ENCODE peak calls at places on chromosomes 12 and 14, in seven cellular contexts. R is H9; U is stimulated activated CD4-positive, alpha-beta T cell treated with anti-CD3 and anti-CD28 coated beads, Interleukin-4, amount 100 ng/mL, for 24 hours; P is thoracic aorta; H is right cardiac atrium; K is PC-3; T is colonic mucosa. W is an unnamed sample.

GRCh38 chr14:92686763-92687427 is 61.5 kb downstream of the LGMN start:
- DNase-seq in T (peak), U (peak), R (peak), P (no peak), K (peak), H (peak), W (peak)

GRCh38 chr12:88553941-88554658 is 26.2 kb downstream of the KITLG start:
- DNase-seq in R (no peak), U (no peak), H (no peak), T (no peak), P (no peak), K (peak), W (peak)

GRCh38 chr14:99260652-99261551 is 11.1 kb downstream of the BCL11B start:
- DNase-seq in H (no peak), T (no peak), P (no peak), K (no peak), R (no peak), U (peak), W (no peak)

GRCh38 chr12:109433618-109434017 is 43.5 kb downstream of the KCTD10 start:
- DNase-seq in U (no peak), K (no peak), R (peak), T (no peak), P (no peak), H (no peak), W (no peak)

GRCh38 chr12:27462151-27462694 is 15.7 kb downstream of the SMCO2 start:
- DNase-seq in K (peak), P (no peak), T (no peak), R (no peak), H (no peak), U (no peak), W (no peak)

GRCh38 chr12:18932715-18933114 is 194.8 kb downstream of the CAPZA3 start:
- DNase-seq in H (no peak), T (no peak), K (no peak), P (no peak), U (no peak), R (no peak), W (no peak)

GRCh38 chr12:101567918-101568317 is 26.9 kb upstream of the MYBPC1 start:
- DNase-seq in R (no peak), H (no peak), K (no peak), P (no peak), T (no peak), U (no peak), W (no peak)

GRCh38 chr12:54199034-54199433 is 10.2 kb upstream of the SMUG1 start:
- DNase-seq in T (no peak), R (no peak), H (no peak), K (no peak), U (no peak), P (no peak), W (no peak)

GRCh38 chr12:52132754-52133161 is 53.3 kb downstream of the SMIM41 start:
- DNase-seq in U (no peak), T (no peak), K (no peak), H (no peak), R (no peak), P (no peak), W (peak)

GRCh38 chr14:25308244-25308643 is 258.3 kb upstream of the STXBP6 start:
- DNase-seq in T (peak), H (no peak), U (no peak), P (no peak), R (peak), K (no peak), W (no peak)

GRCh38 chr12:94510128-94510527 is 50.5 kb upstream of the CEP83 start:
- DNase-seq in R (no peak), P (no peak), H (no peak), T (no peak), U (no peak), K (no peak), W (no peak)

GRCh38 chr14:36940476-36940875 is 231.9 kb downstream of the SLC25A21 start:
- DNase-seq in H (no peak), U (no peak), R (no peak), P (no peak), K (no peak), T (no peak), W (no peak)

GRCh38 chr14:84152452-84152851 is 1377.5 kb upstream of the FLRT2 start:
- DNase-seq in U (no peak), P (no peak), K (no peak), T (no peak), H (no peak), R (peak), W (no peak)

GRCh38 chr14:105748204-105748578 is 221.8 kb downstream of the TMEM121 start:
- DNase-seq in K (peak), H (no peak), R (no peak), T (no peak), P (no peak), U (no peak), W (no peak)

GRCh38 chr12:55708695-55709233 is 1.1 kb upstream of the ITGA7 start:
- DNase-seq in H (peak), R (no peak), T (no peak), P (no peak), K (no peak), U (no peak), W (no peak)

GRCh38 chr12:120696599-120696998 is 9.7 kb downstream of the MLEC start:
- DNase-seq in K (no peak), H (no peak), R (no peak), T (peak), U (no peak), P (no peak), W (no peak)

GRCh38 chr14:45252356-45253069 is 489 bp downstream of the MIS18BP1 start:
- DNase-seq in P (no peak), U (peak), T (peak), H (peak), R (no peak), K (peak), W (peak)

GRCh38 chr14:105627701-105628100 is 101.3 kb downstream of the TMEM121 start:
- DNase-seq in T (no peak), H (peak), P (no peak), R (no peak), U (no peak), K (no peak), W (no peak)

GRCh38 chr12:78004451-78005093 is 173.9 kb downstream of the NAV3 start:
- DNase-seq in R (no peak), H (no peak), U (no peak), K (no peak), T (no peak), P (no peak), W (no peak)

GRCh38 chr14:63543826-63544320 is 696 bp upstream of the PPP2R5E start:
- DNase-seq in T (no peak), H (no peak), K (no peak), R (no peak), U (no peak), P (no peak), W (no peak)

GRCh38 chr14:21852061-21852664 is 178.5 kb upstream of the OR4E1 start:
- DNase-seq in R (peak), H (peak), T (peak), U (peak), P (no peak), K (peak), W (peak)

GRCh38 chr14:87934185-87934584 is 58.8 kb downstream of the GALC start:
- DNase-seq in P (no peak), U (no peak), K (peak), T (no peak), H (no peak), R (no peak), W (peak)

GRCh38 chr14:94298130-94298529 is 5.1 kb upstream of the SERPINA10 start:
- DNase-seq in R (no peak), H (no peak), U (no peak), K (no peak), T (no peak), P (no peak), W (no peak)

GRCh38 chr14:51733147-51733546 is 81.4 kb downstream of the FRMD6 start:
- DNase-seq in P (no peak), R (no peak), K (no peak), H (no peak), T (no peak), U (no peak), W (no peak)